ENCODE peak calls at places on chromosomes 13 and 19, in ten cellular contexts. X is Peyer's patch, R is kidney epithelial cell, V is endodermal cell, C is psoas muscle, Q is tibial nerve, W is heart left ventricle, G is fibroblast of pulmonary artery, S is coronary artery, J is lower leg skin. I is an unnamed sample.

GRCh38 chr13:42384265-42384664 is 112.3 kb downstream of the AKAP11 start:
- DNase-seq in W (no peak), X (no peak), R (no peak), V (no peak), Q (no peak), J (no peak), S (no peak), C (no peak), G (no peak), I (no peak)

GRCh38 chr13:72839831-72840426 is 58.0 kb downstream of the PIBF1 start:
- DNase-seq in S (no peak), Q (no peak), J (no peak), V (peak), X (peak), C (peak), R (no peak), W (peak), G (peak), I (peak)

GRCh38 chr13:41458939-41459753 is 1.8 kb downstream of the RGCC start:
- DNase-seq in Q (no peak), V (peak), W (peak), J (peak), X (peak), R (no peak), S (no peak), C (no peak), G (peak), I (peak)

GRCh38 chr13:113114511-113115362 is 7.9 kb upstream of the F10 start:
- DNase-seq in W (peak), Q (no peak), J (no peak), R (no peak), S (peak), C (no peak), X (peak), G (no peak), V (peak), I (no peak)

GRCh38 chr13:43572601-43573360 is 214.0 kb downstream of the ENOX1 start:
- DNase-seq in C (no peak), V (no peak), Q (no peak), J (no peak), W (no peak), R (no peak), S (no peak), G (peak), X (no peak), I (peak)

GRCh38 chr19:4986471-4986888 is 17.6 kb downstream of the KDM4B start:
- DNase-seq in W (no peak), S (no peak), G (no peak), C (peak), V (no peak), R (no peak), X (no peak), Q (no peak), J (no peak), I (no peak)

GRCh38 chr13:74325106-74325505 is 190.9 kb upstream of the KLF12 start:
- DNase-seq in C (no peak), G (peak), S (no peak), V (no peak), X (no peak), R (no peak), W (no peak), J (no peak), Q (peak), I (peak)

GRCh38 chr13:46738055-46738454 is 58.9 kb downstream of the ESD start:
- DNase-seq in R (no peak), V (no peak), J (no peak), Q (no peak), W (no peak), C (no peak), G (no peak), S (no peak), X (no peak), I (no peak)

GRCh38 chr13:73223372-73223781 is 164.6 kb downstream of the KLF5 start:
- DNase-seq in S (no peak), X (no peak), Q (no peak), R (no peak), W (no peak), C (no peak), G (no peak), V (peak), J (no peak), I (no peak)

GRCh38 chr13:110323986-110324749 is 17.1 kb downstream of the COL4A2 start:
- DNase-seq in S (peak), X (no peak), Q (no peak), J (no peak), R (no peak), V (no peak), G (no peak), W (no peak), C (no peak), I (no peak)

GRCh38 chr13:98706446-98707110 is 45.9 kb downstream of the SLC15A1 start:
- DNase-seq in Q (no peak), W (no peak), V (no peak), J (no peak), R (peak), S (no peak), G (peak), X (peak), C (no peak), I (no peak)

GRCh38 chr19:55993492-55993891 is 6.9 kb downstream of the NLRP5 start:
- DNase-seq in X (no peak), W (no peak), S (no peak), Q (no peak), J (no peak), V (no peak), R (no peak), G (no peak), C (no peak), I (no peak)

GRCh38 chr19:39297931-39298634 is 1.9 kb downstream of the IFNL1 start:
- DNase-seq in G (no peak), W (no peak), V (no peak), J (no peak), S (peak), Q (no peak), C (peak), R (no peak), X (peak), I (no peak)

GRCh38 chr13:40143559-40143958 is 488.1 kb downstream of the COG6 start:
- DNase-seq in G (no peak), W (no peak), J (no peak), Q (no peak), S (no peak), R (no peak), X (no peak), C (no peak), V (no peak), I (no peak)

GRCh38 chr13:21948781-21949474 is 278.1 kb downstream of the FGF9 start:
- DNase-seq in W (no peak), S (no peak), C (no peak), R (no peak), Q (no peak), G (no peak), X (no peak), J (no peak), V (no peak), I (no peak)

GRCh38 chr19:18053571-18054219 is 33.0 kb downstream of the IL12RB1 start:
- DNase-seq in R (no peak), Q (no peak), G (peak), V (no peak), X (no peak), J (no peak), W (no peak), S (no peak), C (no peak), I (no peak)

GRCh38 chr13:105920375-105920774 is 615.1 kb downstream of the EFNB2 start:
- DNase-seq in Q (no peak), G (peak), W (no peak), R (peak), J (no peak), S (no peak), C (no peak), X (peak), V (no peak), I (peak)

GRCh38 chr13:45781553-45782326 is 69.8 kb downstream of the SIAH3 start:
- DNase-seq in J (no peak), G (peak), R (no peak), W (peak), V (no peak), S (peak), X (peak), Q (no peak), C (peak), I (no peak)

GRCh38 chr13:39408512-39408911 is 194.5 kb downstream of the LHFPL6 start:
- DNase-seq in J (no peak), X (no peak), S (no peak), Q (no peak), C (no peak), G (no peak), R (no peak), W (no peak), V (no peak), I (no peak)

GRCh38 chr19:32337176-32337808 is 8.1 kb upstream of the ZNF507 start:
- DNase-seq in C (no peak), J (no peak), Q (no peak), X (no peak), W (no peak), V (no peak), G (no peak), R (no peak), S (no peak), I (no peak)

GRCh38 chr19:51341976-51342580 is at the start of gene VSIG10L:
- DNase-seq in Q (no peak), V (peak), W (no peak), R (no peak), X (no peak), C (peak), J (no peak), G (no peak), S (no peak), I (no peak)

GRCh38 chr13:79060216-79060615 is 345.8 kb downstream of the RBM26 start:
- DNase-seq in Q (no peak), R (no peak), J (no peak), W (no peak), S (no peak), G (no peak), C (no peak), V (no peak), X (no peak), I (no peak)

GRCh38 chr19:45179848-45180370 is 1.3 kb downstream of the BLOC1S3 start:
- DNase-seq in V (peak), X (no peak), S (no peak), G (no peak), Q (no peak), R (no peak), C (no peak), W (no peak), J (no peak), I (no peak)

GRCh38 chr19:45175663-45176345 is 2.2 kb downstream of the TRAPPC6A start:
- DNase-seq in X (no peak), J (no peak), Q (no peak), V (no peak), C (no peak), R (no peak), S (no peak), W (no peak), G (no peak), I (no peak)

GRCh38 chr19:45178262-45179062 is at the start of gene BLOC1S3:
- DNase-seq in R (peak), J (peak), V (peak), X (peak), C (peak), S (peak), Q (peak), W (peak), G (peak), I (peak)

GRCh38 chr19:45177817-45178261 is at the start of gene TRAPPC6A:
- DNase-seq in X (no peak), R (no peak), Q (peak), W (no peak), G (peak), J (no peak), C (no peak), V (no peak), S (no peak), I (peak)

GRCh38 chr19:45179063-45179847 is 671 bp downstream of the BLOC1S3 start:
- DNase-seq in J (no peak), Q (no peak), G (peak), R (no peak), C (peak), S (no peak), W (peak), V (peak), X (no peak), I (no peak)
- TF ChIP-seq CTCF in J (no peak), Q (no peak), G (no peak), R (no peak), C (no peak), S (no peak), W (no peak), V (no peak), X (no peak), I (no peak)

GRCh38 chr19:2548966-2549365 is 73.0 kb downstream of the GADD45B start:
- DNase-seq in J (no peak), S (no peak), Q (no peak), V (no peak), W (no peak), X (no peak), G (no peak), R (no peak), C (no peak), I (no peak)

GRCh38 chr19:2544576-2545415 is 68.9 kb downstream of the GADD45B start:
- DNase-seq in C (no peak), J (no peak), V (no peak), G (no peak), Q (no peak), S (no peak), X (no peak), R (no peak), W (no peak), I (no peak)

GRCh38 chr19:2546128-2547032 is 70.5 kb downstream of the GADD45B start:
- DNase-seq in S (peak), X (peak), C (peak), G (no peak), W (peak), J (peak), Q (peak), V (peak), R (no peak), I (no peak)

GRCh38 chr19:2547721-2548120 is 71.8 kb downstream of the GADD45B start:
- DNase-seq in G (no peak), W (no peak), S (no peak), X (no peak), R (no peak), V (peak), C (no peak), Q (no peak), J (no peak), I (no peak)

GRCh38 chr19:2547033-2547680 is 71.2 kb downstream of the GADD45B start:
- DNase-seq in J (no peak), C (no peak), V (peak), W (no peak), S (no peak), G (no peak), Q (no peak), R (no peak), X (no peak), I (no peak)
- H3K4me3 ChIP-seq in J (no peak), C (peak), V (no peak), W (peak), S (peak), G (no peak), Q (no peak), R (no peak), X (no peak), I (no peak)

GRCh38 chr19:41159861-41160260 is 33.2 kb upstream of the CYP2S1 start:
- DNase-seq in W (no peak), X (no peak), V (no peak), Q (no peak), C (no peak), J (no peak), S (no peak), R (no peak), G (no peak), I (no peak)

GRCh38 chr19:41154060-41154459 is 39.0 kb upstream of the CYP2S1 start:
- DNase-seq in W (no peak), X (no peak), J (no peak), Q (no peak), V (no peak), S (no peak), C (no peak), R (no peak), G (no peak), I (no peak)

GRCh38 chr19:41161903-41162302 is 31.1 kb upstream of the CYP2S1 start:
- DNase-seq in C (no peak), Q (no peak), J (no peak), S (no peak), X (no peak), R (no peak), V (peak), G (no peak), W (no peak), I (no peak)

DNA sequence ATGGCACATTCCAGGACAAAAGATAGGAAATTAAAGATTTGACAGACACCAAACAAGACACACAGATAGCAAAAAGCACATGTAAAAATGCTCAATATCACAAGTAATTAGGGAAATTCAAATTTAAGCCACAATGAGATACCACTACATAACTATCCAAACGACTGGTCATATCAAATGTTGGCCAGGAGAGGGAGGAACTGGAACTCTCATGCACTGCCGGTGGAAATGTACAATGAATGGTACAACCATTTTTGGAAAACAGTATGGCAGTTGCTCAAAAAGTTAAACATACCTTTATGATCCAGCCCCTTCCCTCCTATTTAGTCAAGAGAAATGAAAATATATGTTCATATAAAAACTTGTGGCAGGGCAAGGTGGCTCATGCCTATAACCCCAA is 36.8 kb upstream of the CYP2S1 start:
- DNase-seq in Q (no peak), X (no peak), S (no peak), J (no peak), C (no peak), V (no peak), R (no peak), G (no peak), W (no peak), I (no peak)
- TF ChIP-seq CTCF in Q (no peak), X (peak), S (no peak), J (no peak), C (no peak), V (peak), R (no peak), G (peak), W (no peak), I (no peak)

GRCh38 chr19:46975918-46976782 is 43.5 kb upstream of the NPAS1 start:
- DNase-seq in C (peak), R (peak), S (peak), Q (peak), V (peak), X (peak), J (peak), G (peak), W (peak), I (peak)
- H3K4me3 ChIP-seq in C (peak), R (no peak), S (peak), Q (no peak), V (peak), X (no peak), J (no peak), G (no peak), W (no peak), I (no peak)